ENCODE peak calls at places on chromosomes 13 and 19, in six cellular contexts. One of them, this sample, is unnamed.

GRCh38 chr19:17234911-17235617 is 9.0 kb downstream of the OCEL1 start:
- DNase-seq in BJ: no peak
- DNase-seq in naive thymus-derived CD4-positive, alpha-beta T cell: peak; percentile 76
- DNase-seq in heart right ventricle: no peak
- DNase-seq in AG04450: no peak
- DNase-seq in upper lobe of right lung: no peak
- DNase-seq in this sample: no peak

GRCh38 chr19:45135176-45135575 is 25.6 kb downstream of the NKPD1 start:
- DNase-seq in BJ: no peak
- DNase-seq in naive thymus-derived CD4-positive, alpha-beta T cell: no peak
- DNase-seq in heart right ventricle: no peak
- DNase-seq in AG04450: no peak
- DNase-seq in upper lobe of right lung: no peak
- DNase-seq in this sample: no peak

GRCh38 chr13:94329277-94329676 is 150.2 kb downstream of the DCT start:
- DNase-seq in BJ: no peak
- DNase-seq in naive thymus-derived CD4-positive, alpha-beta T cell: no peak
- DNase-seq in heart right ventricle: peak; percentile 20
- DNase-seq in AG04450: no peak
- DNase-seq in upper lobe of right lung: no peak
- DNase-seq in this sample: no peak

GRCh38 chr19:4952945-4953344 is 16.0 kb upstream of the KDM4B start:
- DNase-seq in BJ: no peak
- DNase-seq in naive thymus-derived CD4-positive, alpha-beta T cell: no peak
- DNase-seq in heart right ventricle: no peak
- DNase-seq in AG04450: no peak
- DNase-seq in upper lobe of right lung: no peak
- DNase-seq in this sample: no peak

GRCh38 chr13:112897956-112898785 is 70.8 kb upstream of the MCF2L start:
- DNase-seq in BJ: no peak
- DNase-seq in naive thymus-derived CD4-positive, alpha-beta T cell: no peak
- DNase-seq in heart right ventricle: no peak
- DNase-seq in AG04450: no peak
- DNase-seq in upper lobe of right lung: no peak
- DNase-seq in this sample: no peak

GRCh38 chr19:29663861-29664752 is 1.2 kb upstream of the PLEKHF1 start:
- DNase-seq in BJ: no peak
- DNase-seq in naive thymus-derived CD4-positive, alpha-beta T cell: no peak
- DNase-seq in heart right ventricle: no peak
- DNase-seq in AG04450: no peak
- DNase-seq in upper lobe of right lung: peak; percentile 62
- DNase-seq in this sample: no peak

GRCh38 chr19:32580901-32581703 is at the start of gene PDCD5:
- DNase-seq in BJ: peak; percentile 55
- DNase-seq in naive thymus-derived CD4-positive, alpha-beta T cell: peak; percentile 94
- DNase-seq in heart right ventricle: peak; percentile 96
- DNase-seq in AG04450: peak; percentile 68
- DNase-seq in upper lobe of right lung: peak; percentile 99
- DNase-seq in this sample: peak; percentile 70

GRCh38 chr13:66634384-66634783 is 595.8 kb downstream of the PCDH9 start:
- DNase-seq in BJ: no peak
- DNase-seq in naive thymus-derived CD4-positive, alpha-beta T cell: no peak
- DNase-seq in heart right ventricle: no peak
- DNase-seq in AG04450: no peak
- DNase-seq in upper lobe of right lung: no peak
- DNase-seq in this sample: no peak

GRCh38 chr19:1511989-1512338 is 855 bp downstream of the ADAMTSL5 start:
- DNase-seq in BJ: no peak
- DNase-seq in naive thymus-derived CD4-positive, alpha-beta T cell: no peak
- DNase-seq in heart right ventricle: no peak
- DNase-seq in AG04450: no peak
- DNase-seq in upper lobe of right lung: no peak
- DNase-seq in this sample: no peak
- H3K4me3 ChIP-seq in BJ: peak overlapping the region; percentile 71
- H3K4me3 ChIP-seq in naive thymus-derived CD4-positive, alpha-beta T cell: peak overlapping the region; percentile 59
- H3K4me3 ChIP-seq in heart right ventricle: peak overlapping the region; percentile 64
- H3K4me3 ChIP-seq in AG04450: no peak overlapping the region
- H3K4me3 ChIP-seq in upper lobe of right lung: no peak overlapping the region
- H3K4me3 ChIP-seq in this sample: no peak overlapping the region

GRCh38 chr19:3401004-3401768 is 34.8 kb downstream of the NFIC start:
- DNase-seq in BJ: no peak
- DNase-seq in naive thymus-derived CD4-positive, alpha-beta T cell: no peak
- DNase-seq in heart right ventricle: no peak
- DNase-seq in AG04450: no peak
- DNase-seq in upper lobe of right lung: no peak
- DNase-seq in this sample: no peak

GRCh38 chr19:3397266-3398022 is 31.1 kb downstream of the NFIC start:
- DNase-seq in BJ: no peak
- DNase-seq in naive thymus-derived CD4-positive, alpha-beta T cell: no peak
- DNase-seq in heart right ventricle: no peak
- DNase-seq in AG04450: no peak
- DNase-seq in upper lobe of right lung: peak; percentile 87
- DNase-seq in this sample: no peak

GRCh38 chr19:3398114-3398899 is 31.9 kb downstream of the NFIC start:
- DNase-seq in BJ: no peak
- DNase-seq in naive thymus-derived CD4-positive, alpha-beta T cell: no peak
- DNase-seq in heart right ventricle: peak; percentile 82
- DNase-seq in AG04450: no peak
- DNase-seq in upper lobe of right lung: peak; percentile 92
- DNase-seq in this sample: no peak

GRCh38 chr19:3398900-3399278 is 32.5 kb downstream of the NFIC start:
- DNase-seq in BJ: no peak
- DNase-seq in naive thymus-derived CD4-positive, alpha-beta T cell: no peak
- DNase-seq in heart right ventricle: no peak
- DNase-seq in AG04450: no peak
- DNase-seq in upper lobe of right lung: no peak
- DNase-seq in this sample: no peak

DNA sequence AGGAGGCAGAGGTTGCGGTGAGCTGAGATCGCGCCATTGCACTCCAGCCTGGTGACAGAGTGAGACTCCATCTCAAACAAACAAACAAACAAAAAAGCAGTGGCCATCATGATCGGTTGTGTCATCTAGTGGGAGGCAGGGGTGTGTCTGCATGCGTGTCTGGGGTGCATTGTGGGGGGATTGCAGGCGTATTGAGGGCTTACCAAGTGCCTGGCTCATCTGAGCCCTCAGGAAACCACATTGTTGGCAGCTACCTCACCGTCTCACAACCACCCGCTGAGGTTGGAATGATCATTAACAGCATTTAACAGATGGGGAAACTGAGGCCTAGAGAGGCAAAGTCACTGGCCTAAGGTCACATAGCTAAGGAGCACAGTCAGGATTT is 30.5 kb downstream of the NFIC start:
- DNase-seq in BJ: no peak
- DNase-seq in naive thymus-derived CD4-positive, alpha-beta T cell: no peak
- DNase-seq in heart right ventricle: no peak
- DNase-seq in AG04450: no peak
- DNase-seq in upper lobe of right lung: no peak
- DNase-seq in this sample: no peak
- H3K4me3 ChIP-seq in BJ: no peak overlapping the region
- H3K4me3 ChIP-seq in naive thymus-derived CD4-positive, alpha-beta T cell: no peak overlapping the region
- H3K4me3 ChIP-seq in heart right ventricle: no peak overlapping the region
- H3K4me3 ChIP-seq in AG04450: no peak overlapping the region
- H3K4me3 ChIP-seq in upper lobe of right lung: no peak overlapping the region
- H3K4me3 ChIP-seq in this sample: no peak overlapping the region

GRCh38 chr13:83992566-83993358 is 110.5 kb upstream of the SLITRK1 start:
- DNase-seq in BJ: no peak
- DNase-seq in naive thymus-derived CD4-positive, alpha-beta T cell: no peak
- DNase-seq in heart right ventricle: no peak
- DNase-seq in AG04450: no peak
- DNase-seq in upper lobe of right lung: no peak
- DNase-seq in this sample: no peak
- H3K4me3 ChIP-seq in BJ: no peak overlapping the region
- H3K4me3 ChIP-seq in naive thymus-derived CD4-positive, alpha-beta T cell: no peak overlapping the region
- H3K4me3 ChIP-seq in heart right ventricle: no peak overlapping the region
- H3K4me3 ChIP-seq in AG04450: no peak overlapping the region
- H3K4me3 ChIP-seq in upper lobe of right lung: no peak overlapping the region
- H3K4me3 ChIP-seq in this sample: no peak overlapping the region

DNA sequence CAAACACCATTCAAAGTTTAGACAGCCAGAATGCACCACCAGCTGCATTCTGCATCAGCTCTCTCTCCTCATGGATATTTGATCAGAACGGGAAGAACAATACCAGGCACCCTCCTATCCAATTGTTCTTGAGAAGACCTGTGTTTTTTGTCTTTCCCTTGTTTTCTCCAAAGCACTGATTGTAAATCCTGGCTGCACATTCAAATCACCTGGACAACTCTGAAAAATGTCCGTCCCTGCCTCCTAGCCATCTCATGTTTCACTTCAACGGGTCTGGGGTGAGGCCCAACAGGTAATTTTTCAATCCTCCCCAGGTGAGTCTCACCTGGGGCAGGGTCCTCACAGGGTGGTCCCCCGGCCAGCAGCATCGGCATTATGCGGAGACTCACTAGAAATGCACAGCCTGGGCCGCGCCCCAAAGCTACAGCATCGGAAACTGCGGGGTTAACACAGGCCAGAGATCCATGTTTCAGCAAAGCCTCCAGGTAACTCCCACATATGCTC is 5.5 kb downstream of the IRS2 start:
- DNase-seq in BJ: no peak
- DNase-seq in naive thymus-derived CD4-positive, alpha-beta T cell: no peak
- DNase-seq in heart right ventricle: no peak
- DNase-seq in AG04450: no peak
- DNase-seq in upper lobe of right lung: no peak
- DNase-seq in this sample: no peak
- H3K4me3 ChIP-seq in BJ: peak overlapping the region; percentile 49
- H3K4me3 ChIP-seq in naive thymus-derived CD4-positive, alpha-beta T cell: peak overlapping the region; percentile 1
- H3K4me3 ChIP-seq in heart right ventricle: peak overlapping the region; percentile 51
- H3K4me3 ChIP-seq in AG04450: peak overlapping the region; percentile 41
- H3K4me3 ChIP-seq in upper lobe of right lung: peak overlapping the region; percentile 53
- H3K4me3 ChIP-seq in this sample: peak overlapping the region; percentile 48

This sample was measured in kidney epithelial cell.